ENCODE peak calls at places on chromosomes 5 and 9, in four cellular contexts. V, H, T and J are unnamed samples.

GRCh38 chr5:73522989-73523388 is 24.7 kb downstream of the BTF3 start:
- DNase-seq in V (no peak), H (no peak), T (no peak), J (no peak)

GRCh38 chr5:151362970-151363369 is 15.6 kb upstream of the SLC36A2 start:
- DNase-seq in V (no peak), H (no peak), T (no peak), J (no peak)

GRCh38 chr9:98006127-98006796 is 23.1 kb downstream of the ANP32B start:
- DNase-seq in V (no peak), H (no peak), T (no peak), J (no peak)

GRCh38 chr5:102758576-102758975 is 3.5 kb downstream of the PAM start:
- DNase-seq in V (no peak), H (no peak), T (no peak), J (no peak)

GRCh38 chr9:70481471-70481870 is 67.0 kb upstream of the KLF9 start:
- DNase-seq in V (no peak), H (no peak), T (no peak), J (no peak)

GRCh38 chr5:140311011-140311467 is 8.1 kb upstream of the PFDN1 start:
- DNase-seq in V (no peak), H (no peak), T (no peak), J (no peak)

GRCh38 chr5:147935032-147935431 is 28.7 kb upstream of the C5orf46 start:
- DNase-seq in V (peak; percentile 74), H (no peak), T (peak; percentile 19), J (peak; percentile 31)

GRCh38 chr5:149581192-149581861 is at the start of gene ARHGEF37:
- DNase-seq in V (peak; percentile 79), H (peak; percentile 12), T (peak; percentile 65), J (peak; percentile 76)